ENCODE peak calls at places on chromosomes 16 and 17, in ten cellular contexts. One of them, this sample, is unnamed. For H3K4me1, the result is how much of the 10 kb centered on the place peaks cover.

GRCh38 chr17:79188048-79188447 is 113.4 kb downstream of the ENGASE start:
- DNase-seq in body of pancreas: peak
- DNase-seq in endothelial cell of umbilical vein: no peak
- DNase-seq in pancreas: no peak
- DNase-seq in transverse colon: no peak
- DNase-seq in A549: peak
- DNase-seq in Peyer's patch: no peak
- DNase-seq in GM23248: peak
- DNase-seq in cardiac muscle cell: peak
- DNase-seq in psoas muscle: no peak
- DNase-seq in this sample: no peak

GRCh38 chr17:38701504-38702165 is 3.4 kb upstream of the MLLT6 start:
- DNase-seq in body of pancreas: peak
- DNase-seq in endothelial cell of umbilical vein: peak
- DNase-seq in pancreas: no peak
- DNase-seq in transverse colon: peak
- DNase-seq in A549: peak
- DNase-seq in Peyer's patch: peak
- DNase-seq in GM23248: peak
- DNase-seq in cardiac muscle cell: peak
- DNase-seq in psoas muscle: no peak
- DNase-seq in this sample: no peak

GRCh38 chr17:65062168-65062915 is 5.8 kb upstream of the GNA13 start:
- DNase-seq in body of pancreas: peak
- DNase-seq in endothelial cell of umbilical vein: no peak
- DNase-seq in pancreas: no peak
- DNase-seq in transverse colon: peak
- DNase-seq in A549: peak
- DNase-seq in Peyer's patch: no peak
- DNase-seq in GM23248: peak
- DNase-seq in cardiac muscle cell: no peak
- DNase-seq in psoas muscle: no peak
- DNase-seq in this sample: no peak

GRCh38 chr16:19288872-19289799 is 3.6 kb downstream of the CLEC19A start:
- DNase-seq in body of pancreas: no peak
- DNase-seq in endothelial cell of umbilical vein: no peak
- DNase-seq in pancreas: no peak
- DNase-seq in transverse colon: no peak
- DNase-seq in A549: no peak
- DNase-seq in Peyer's patch: no peak
- DNase-seq in GM23248: no peak
- DNase-seq in cardiac muscle cell: no peak
- DNase-seq in psoas muscle: no peak
- DNase-seq in this sample: no peak

GRCh38 chr17:45823598-45823997 is 21.1 kb upstream of the SPPL2C start:
- DNase-seq in body of pancreas: no peak
- DNase-seq in endothelial cell of umbilical vein: no peak
- DNase-seq in pancreas: peak
- DNase-seq in transverse colon: no peak
- DNase-seq in A549: no peak
- DNase-seq in Peyer's patch: no peak
- DNase-seq in GM23248: no peak
- DNase-seq in cardiac muscle cell: no peak
- DNase-seq in psoas muscle: no peak
- DNase-seq in this sample: no peak

GRCh38 chr16:14301150-14302030 is 230.3 kb downstream of the MRTFB start:
- DNase-seq in body of pancreas: peak
- DNase-seq in endothelial cell of umbilical vein: peak
- DNase-seq in pancreas: peak
- DNase-seq in transverse colon: peak
- DNase-seq in A549: peak
- DNase-seq in Peyer's patch: no peak
- DNase-seq in GM23248: peak
- DNase-seq in cardiac muscle cell: peak
- DNase-seq in psoas muscle: peak
- DNase-seq in this sample: no peak

GRCh38 chr16:5633845-5634440 is 536.3 kb upstream of the EEF2KMT start:
- DNase-seq in body of pancreas: no peak
- DNase-seq in endothelial cell of umbilical vein: no peak
- DNase-seq in pancreas: no peak
- DNase-seq in transverse colon: no peak
- DNase-seq in A549: peak
- DNase-seq in Peyer's patch: no peak
- DNase-seq in GM23248: peak
- DNase-seq in cardiac muscle cell: peak
- DNase-seq in psoas muscle: no peak
- DNase-seq in this sample: no peak

GRCh38 chr17:65918921-65919546 is 272.9 kb downstream of the CEP112 start:
- DNase-seq in body of pancreas: no peak
- DNase-seq in endothelial cell of umbilical vein: no peak
- DNase-seq in pancreas: no peak
- DNase-seq in transverse colon: no peak
- DNase-seq in A549: no peak
- DNase-seq in Peyer's patch: no peak
- DNase-seq in GM23248: peak
- DNase-seq in cardiac muscle cell: peak
- DNase-seq in psoas muscle: no peak
- DNase-seq in this sample: no peak

GRCh38 chr17:40563371-40564052 is 1.8 kb downstream of the CCR7 start:
- DNase-seq in body of pancreas: no peak
- DNase-seq in endothelial cell of umbilical vein: no peak
- DNase-seq in pancreas: peak
- DNase-seq in transverse colon: no peak
- DNase-seq in A549: no peak
- DNase-seq in Peyer's patch: no peak
- DNase-seq in GM23248: no peak
- DNase-seq in cardiac muscle cell: no peak
- DNase-seq in psoas muscle: no peak
- DNase-seq in this sample: no peak

GRCh38 chr17:82414548-82415281 is 3.4 kb upstream of the HEXD start:
- DNase-seq in body of pancreas: peak
- DNase-seq in endothelial cell of umbilical vein: peak
- DNase-seq in pancreas: no peak
- DNase-seq in transverse colon: peak
- DNase-seq in A549: peak
- DNase-seq in Peyer's patch: peak
- DNase-seq in GM23248: peak
- DNase-seq in cardiac muscle cell: peak
- DNase-seq in psoas muscle: peak
- DNase-seq in this sample: peak

GRCh38 chr16:84527486-84528269 is 23.2 kb upstream of the MEAK7 start:
- DNase-seq in body of pancreas: no peak
- DNase-seq in endothelial cell of umbilical vein: no peak
- DNase-seq in pancreas: no peak
- DNase-seq in transverse colon: no peak
- DNase-seq in A549: no peak
- DNase-seq in Peyer's patch: no peak
- DNase-seq in GM23248: no peak
- DNase-seq in cardiac muscle cell: peak
- DNase-seq in psoas muscle: no peak
- DNase-seq in this sample: no peak

GRCh38 chr17:1868090-1868489 is 38.3 kb downstream of the RPA1 start:
- DNase-seq in body of pancreas: no peak
- DNase-seq in endothelial cell of umbilical vein: no peak
- DNase-seq in pancreas: no peak
- DNase-seq in transverse colon: no peak
- DNase-seq in A549: no peak
- DNase-seq in Peyer's patch: no peak
- DNase-seq in GM23248: no peak
- DNase-seq in cardiac muscle cell: no peak
- DNase-seq in psoas muscle: no peak
- DNase-seq in this sample: peak

GRCh38 chr17:56979091-56979480 is 1.2 kb downstream of the SCPEP1 start:
- DNase-seq in body of pancreas: no peak
- DNase-seq in endothelial cell of umbilical vein: no peak
- DNase-seq in pancreas: no peak
- DNase-seq in transverse colon: no peak
- DNase-seq in A549: no peak
- DNase-seq in Peyer's patch: no peak
- DNase-seq in GM23248: no peak
- DNase-seq in cardiac muscle cell: no peak
- DNase-seq in psoas muscle: no peak
- DNase-seq in this sample: no peak
- H3K4me3 ChIP-seq in body of pancreas: no peak
- H3K4me3 ChIP-seq in endothelial cell of umbilical vein: no peak
- H3K4me3 ChIP-seq in pancreas: no peak
- H3K4me3 ChIP-seq in transverse colon: no peak
- H3K4me3 ChIP-seq in A549: no peak
- H3K4me3 ChIP-seq in Peyer's patch: peak
- H3K4me3 ChIP-seq in GM23248: peak
- H3K4me3 ChIP-seq in cardiac muscle cell: no peak
- H3K4me3 ChIP-seq in psoas muscle: peak
- H3K4me3 ChIP-seq in this sample: no peak

GRCh38 chr16:89996178-89996489 is 23.1 kb downstream of the DBNDD1 start:
- DNase-seq in body of pancreas: no peak
- DNase-seq in endothelial cell of umbilical vein: no peak
- DNase-seq in pancreas: no peak
- DNase-seq in transverse colon: no peak
- DNase-seq in A549: no peak
- DNase-seq in Peyer's patch: no peak
- DNase-seq in GM23248: no peak
- DNase-seq in cardiac muscle cell: no peak
- DNase-seq in psoas muscle: no peak
- DNase-seq in this sample: no peak

GRCh38 chr16:89993971-89994370 is 25.3 kb downstream of the DBNDD1 start:
- DNase-seq in body of pancreas: no peak
- DNase-seq in endothelial cell of umbilical vein: no peak
- DNase-seq in pancreas: no peak
- DNase-seq in transverse colon: no peak
- DNase-seq in A549: no peak
- DNase-seq in Peyer's patch: no peak
- DNase-seq in GM23248: no peak
- DNase-seq in cardiac muscle cell: no peak
- DNase-seq in psoas muscle: no peak
- DNase-seq in this sample: no peak

GRCh38 chr16:89993377-89993776 is 25.9 kb downstream of the DBNDD1 start:
- DNase-seq in body of pancreas: no peak
- DNase-seq in endothelial cell of umbilical vein: no peak
- DNase-seq in pancreas: no peak
- DNase-seq in transverse colon: no peak
- DNase-seq in A549: no peak
- DNase-seq in Peyer's patch: no peak
- DNase-seq in GM23248: no peak
- DNase-seq in cardiac muscle cell: no peak
- DNase-seq in psoas muscle: peak
- DNase-seq in this sample: no peak

GRCh38 chr16:89990799-89991198 is 28.5 kb downstream of the DBNDD1 start:
- DNase-seq in body of pancreas: no peak
- DNase-seq in endothelial cell of umbilical vein: no peak
- DNase-seq in pancreas: no peak
- DNase-seq in transverse colon: no peak
- DNase-seq in A549: no peak
- DNase-seq in Peyer's patch: no peak
- DNase-seq in GM23248: no peak
- DNase-seq in cardiac muscle cell: no peak
- DNase-seq in psoas muscle: peak
- DNase-seq in this sample: no peak

DNA sequence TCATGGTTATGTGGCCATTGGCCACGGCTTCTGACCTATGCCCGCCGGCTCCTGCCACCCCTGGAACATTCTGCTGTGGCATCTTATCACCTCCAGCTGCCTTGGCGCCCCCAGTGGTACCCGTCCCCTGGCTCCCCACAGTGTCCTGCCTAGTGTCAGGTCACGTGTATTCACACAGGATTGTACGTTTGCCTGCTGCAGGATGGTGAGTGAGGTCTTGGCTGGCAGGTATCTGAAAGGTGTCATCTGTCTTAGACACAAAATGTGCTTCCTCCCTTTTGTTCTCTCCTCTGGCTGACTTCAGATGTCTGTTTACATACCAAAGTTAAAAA is 24.9 kb downstream of the DBNDD1 start:
- DNase-seq in body of pancreas: no peak
- DNase-seq in endothelial cell of umbilical vein: no peak
- DNase-seq in pancreas: no peak
- DNase-seq in transverse colon: no peak
- DNase-seq in A549: no peak
- DNase-seq in Peyer's patch: no peak
- DNase-seq in GM23248: no peak
- DNase-seq in cardiac muscle cell: no peak
- DNase-seq in psoas muscle: peak
- DNase-seq in this sample: no peak
- H3K27ac ChIP-seq in body of pancreas: peak
- H3K27ac ChIP-seq in endothelial cell of umbilical vein: peak
- H3K27ac ChIP-seq in pancreas: no peak
- H3K27ac ChIP-seq in transverse colon: peak
- H3K27ac ChIP-seq in A549: peak
- H3K27ac ChIP-seq in Peyer's patch: peak
- H3K27ac ChIP-seq in GM23248: peak
- H3K27ac ChIP-seq in cardiac muscle cell: peak
- H3K27ac ChIP-seq in psoas muscle: peak
- H3K27ac ChIP-seq in this sample: peak

GRCh38 chr16:49700222-49700927 is 155.5 kb downstream of the ZNF423 start:
- DNase-seq in body of pancreas: no peak
- DNase-seq in endothelial cell of umbilical vein: no peak
- DNase-seq in pancreas: no peak
- DNase-seq in transverse colon: no peak
- DNase-seq in A549: no peak
- DNase-seq in Peyer's patch: no peak
- DNase-seq in GM23248: peak
- DNase-seq in cardiac muscle cell: no peak
- DNase-seq in psoas muscle: peak
- DNase-seq in this sample: no peak
- H3K4me1 ChIP-seq in body of pancreas: under half
- H3K4me1 ChIP-seq in endothelial cell of umbilical vein: under half
- H3K4me1 ChIP-seq in pancreas: under half
- H3K4me1 ChIP-seq in transverse colon: under half
- H3K4me1 ChIP-seq in A549: under half
- H3K4me1 ChIP-seq in Peyer's patch: under half
- H3K4me1 ChIP-seq in GM23248: under half
- H3K4me1 ChIP-seq in cardiac muscle cell: half or more
- H3K4me1 ChIP-seq in psoas muscle: under half
- H3K4me1 ChIP-seq in this sample: under half

DNA sequence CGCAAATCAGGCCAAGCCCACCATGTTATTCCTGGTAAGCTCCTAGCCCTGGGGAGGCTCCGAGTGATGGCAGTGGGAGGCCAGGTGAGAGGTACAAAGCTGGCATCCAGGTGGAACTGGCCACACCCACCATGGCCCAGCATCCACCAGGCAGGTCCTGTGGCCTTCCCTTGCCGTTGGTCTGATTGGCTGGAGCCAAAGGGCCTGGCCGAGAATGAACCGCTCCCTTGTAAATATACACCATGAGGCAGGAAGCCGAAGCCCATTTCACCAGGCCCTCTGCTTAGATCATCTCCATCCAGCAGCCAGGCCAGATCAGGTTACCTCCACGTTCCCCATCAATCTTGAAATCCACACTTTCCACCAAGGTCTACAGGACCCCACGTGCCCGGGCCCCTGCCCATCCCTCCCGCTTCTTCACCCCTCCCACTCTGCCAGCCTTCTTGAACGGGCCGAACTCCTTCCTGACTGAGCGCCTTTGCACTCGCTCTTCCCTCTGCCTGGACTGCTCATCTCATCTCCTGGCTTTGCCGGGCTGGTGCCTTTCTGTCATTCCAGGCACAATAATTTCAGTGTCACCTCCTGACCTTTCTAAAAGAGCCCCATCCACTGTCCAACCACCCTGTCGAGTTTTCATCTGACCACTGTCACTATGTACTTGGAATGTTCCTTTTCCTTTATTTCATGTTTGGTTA is 5.8 kb downstream of the SOCS1 start:
- DNase-seq in body of pancreas: no peak
- DNase-seq in endothelial cell of umbilical vein: no peak
- DNase-seq in pancreas: no peak
- DNase-seq in transverse colon: no peak
- DNase-seq in A549: no peak
- DNase-seq in Peyer's patch: no peak
- DNase-seq in GM23248: no peak
- DNase-seq in cardiac muscle cell: no peak
- DNase-seq in psoas muscle: no peak
- DNase-seq in this sample: no peak
- H3K4me3 ChIP-seq in body of pancreas: no peak
- H3K4me3 ChIP-seq in endothelial cell of umbilical vein: no peak
- H3K4me3 ChIP-seq in pancreas: no peak
- H3K4me3 ChIP-seq in transverse colon: no peak
- H3K4me3 ChIP-seq in A549: no peak
- H3K4me3 ChIP-seq in Peyer's patch: no peak
- H3K4me3 ChIP-seq in GM23248: no peak
- H3K4me3 ChIP-seq in cardiac muscle cell: no peak
- H3K4me3 ChIP-seq in psoas muscle: no peak
- H3K4me3 ChIP-seq in this sample: no peak

This sample was measured in gastrocnemius medialis.